ENCODE peak calls at places on chromosomes 13 and 19, in nine cellular contexts. B, Y, L, N, I, A, T, X and E are unnamed samples.

GRCh38 chr19:15299568-15300409 is 32.5 kb downstream of the BRD4 start:
- DNase-seq in B (no peak), Y (peak; percentile 92), L (no peak), N (no peak), I (no peak), A (peak; percentile 72), T (peak; percentile 58), X (no peak), E (no peak)

GRCh38 chr13:94227255-94227879 is 252.1 kb downstream of the DCT start:
- DNase-seq in B (no peak), Y (no peak), L (no peak), N (no peak), I (no peak), A (no peak), T (no peak), X (no peak), E (no peak)

GRCh38 chr13:99015606-99016520 is 38.0 kb upstream of the DOCK9 start:
- DNase-seq in B (no peak), Y (peak; percentile 38), L (no peak), N (no peak), I (no peak), A (no peak), T (no peak), X (no peak), E (no peak)

GRCh38 chr19:16325161-16325527 is 518 bp downstream of the KLF2 start:
- DNase-seq in B (no peak), Y (peak; percentile 56), L (peak; percentile 90), N (peak; percentile 66), I (peak; percentile 52), A (no peak), T (no peak), X (peak; percentile 39), E (peak; percentile 53)

GRCh38 chr13:39952244-39953233 is 297.1 kb downstream of the COG6 start:
- DNase-seq in B (no peak), Y (no peak), L (no peak), N (peak; percentile 27), I (no peak), A (no peak), T (peak; percentile 49), X (no peak), E (peak; percentile 36)

GRCh38 chr19:19405919-19406877 is 723 bp downstream of the GATAD2A start:
- DNase-seq in B (peak; percentile 26), Y (peak; percentile 74), L (peak; percentile 91), N (peak; percentile 75), I (peak; percentile 51), A (peak; percentile 45), T (peak; percentile 51), X (peak; percentile 67), E (peak; percentile 74)

GRCh38 chr13:101565327-101565726 is 112.9 kb downstream of the ITGBL1 start:
- DNase-seq in B (no peak), Y (no peak), L (no peak), N (no peak), I (no peak), A (no peak), T (no peak), X (no peak), E (no peak)

GRCh38 chr19:46015080-46015960 is 7.5 kb downstream of the PGLYRP1 start:
- DNase-seq in B (peak; percentile 82), Y (peak; percentile 68), L (peak; percentile 94), N (peak; percentile 83), I (peak; percentile 46), A (peak; percentile 93), T (peak; percentile 8), X (peak; percentile 71), E (peak; percentile 82)

GRCh38 chr13:95745289-95745688 is 68.3 kb downstream of the DNAJC3 start:
- DNase-seq in B (no peak), Y (no peak), L (no peak), N (no peak), I (no peak), A (no peak), T (no peak), X (no peak), E (no peak)

GRCh38 chr13:26508885-26509284 is 48.6 kb upstream of the WASF3 start:
- DNase-seq in B (peak; percentile 77), Y (peak; percentile 86), L (peak; percentile 96), N (no peak), I (peak; percentile 71), A (peak; percentile 26), T (peak; percentile 62), X (no peak), E (no peak)

GRCh38 chr13:114121496-114122466 is 10.6 kb downstream of the RASA3 start:
- DNase-seq in B (no peak), Y (no peak), L (no peak), N (no peak), I (no peak), A (no peak), T (no peak), X (no peak), E (peak; percentile 12)

GRCh38 chr13:44779085-44779484 is 203.0 kb upstream of the TSC22D1 start:
- DNase-seq in B (no peak), Y (no peak), L (no peak), N (no peak), I (no peak), A (peak; percentile 21), T (no peak), X (no peak), E (no peak)

GRCh38 chr19:34649886-34650543 is 26.9 kb downstream of the SCGB2B2 start:
- DNase-seq in B (no peak), Y (no peak), L (no peak), N (no peak), I (no peak), A (no peak), T (no peak), X (no peak), E (no peak)

GRCh38 chr13:113656831-113657671 is 947 bp downstream of the ATP4B start:
- DNase-seq in B (no peak), Y (no peak), L (peak; percentile 74), N (no peak), I (peak; percentile 8), A (no peak), T (no peak), X (peak; percentile 9), E (no peak)

GRCh38 chr13:113970810-113971470 is 2.9 kb downstream of the C13orf46 start:
- DNase-seq in B (peak; percentile 62), Y (peak; percentile 60), L (peak; percentile 87), N (no peak), I (peak; percentile 47), A (peak; percentile 95), T (peak; percentile 24), X (no peak), E (no peak)

GRCh38 chr19:55638864-55639359 is 1.9 kb upstream of the ZNF580 start:
- DNase-seq in B (no peak), Y (peak; percentile 48), L (peak; percentile 88), N (no peak), I (no peak), A (no peak), T (no peak), X (peak; percentile 78), E (peak; percentile 83)

DNA sequence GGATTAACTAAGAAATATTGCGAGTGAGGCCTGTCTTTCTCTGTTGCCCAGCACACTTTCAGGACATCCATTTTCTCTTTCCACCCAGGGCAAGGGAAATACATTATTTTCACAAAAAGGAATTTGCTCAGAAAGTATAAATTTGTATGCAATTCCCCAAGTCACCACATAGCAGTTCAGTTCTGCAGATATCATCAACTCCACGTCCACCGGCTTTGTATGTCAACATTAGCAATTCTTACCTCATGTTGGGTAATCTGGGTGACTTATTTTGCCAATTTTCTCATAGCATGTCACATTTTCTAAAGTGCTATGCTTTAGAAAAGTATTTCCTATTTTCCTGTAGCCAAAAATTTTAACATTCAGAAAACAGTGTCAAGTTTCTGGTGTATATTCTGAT is 501.8 kb downstream of the EFNB2 start:
- DNase-seq in B (peak; percentile 12), Y (peak; percentile 77), L (no peak), N (peak; percentile 23), I (no peak), A (no peak), T (peak; percentile 47), X (no peak), E (no peak)
- TF ChIP-seq CTCF in B (no peak), Y (peak; percentile 27), L (no peak), N (peak; percentile 22), I (no peak), A (no peak), T (peak; percentile 29), X (peak; percentile 33), E (no peak)

GRCh38 chr19:48636859-48637448 is at the start of gene DBP:
- DNase-seq in B (no peak), Y (peak; percentile 63), L (peak; percentile 94), N (peak; percentile 67), I (no peak), A (peak; percentile 83), T (no peak), X (peak; percentile 65), E (peak; percentile 50)

GRCh38 chr19:48635966-48636858 is 967 bp downstream of the DBP start:
- DNase-seq in B (no peak), Y (no peak), L (peak; percentile 94), N (peak; percentile 60), I (peak; percentile 66), A (peak; percentile 64), T (no peak), X (no peak), E (peak; percentile 49)

GRCh38 chr19:48637948-48638830 is 1.0 kb upstream of the DBP start:
- DNase-seq in B (peak; percentile 97), Y (peak; percentile 95), L (peak; percentile 95), N (peak; percentile 95), I (peak; percentile 85), A (peak; percentile 92), T (peak; percentile 93), X (peak; percentile 83), E (peak; percentile 87)

GRCh38 chr19:48638831-48639381 is 1.7 kb upstream of the DBP start:
- DNase-seq in B (no peak), Y (no peak), L (no peak), N (peak; percentile 25), I (peak; percentile 60), A (peak; percentile 16), T (no peak), X (peak; percentile 29), E (no peak)

DNA sequence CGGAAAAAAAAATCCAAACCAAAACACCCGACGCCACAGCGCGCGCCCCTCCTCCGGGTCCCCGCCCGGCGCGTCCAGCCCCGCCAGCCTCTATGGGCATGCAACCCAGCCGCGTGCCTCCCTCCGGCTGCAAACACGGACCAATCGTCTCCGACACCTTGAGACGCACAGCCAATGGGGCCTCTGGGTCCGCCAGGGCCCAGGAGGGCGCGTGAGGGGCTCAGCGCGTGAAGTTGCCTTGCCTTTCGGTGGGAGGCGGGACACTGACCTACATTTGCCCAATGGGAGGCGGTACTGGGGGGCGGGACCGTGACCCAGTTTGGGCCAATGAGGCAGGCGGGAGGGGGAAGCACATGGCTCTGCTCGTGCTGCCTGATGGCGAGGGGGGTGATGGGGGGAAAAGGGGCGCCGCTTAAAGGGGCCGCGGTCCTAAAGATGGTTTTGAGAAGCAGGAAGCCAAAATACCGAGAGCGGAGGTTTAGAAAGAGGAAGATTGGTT is 319 bp upstream of the DBP start:
- DNase-seq in B (peak; percentile 98), Y (peak; percentile 99), L (peak; percentile 100), N (peak; percentile 99), I (peak; percentile 100), A (peak; percentile 100), T (peak; percentile 99), X (peak; percentile 99), E (peak; percentile 100)
- TF ChIP-seq CTCF in B (no peak), Y (no peak), L (no peak), N (no peak), I (peak; percentile 11), A (peak; percentile 46), T (no peak), X (no peak), E (no peak)

GRCh38 chr13:28805193-28805819 is 14.8 kb upstream of the MTUS2 start:
- DNase-seq in B (no peak), Y (peak; percentile 24), L (no peak), N (peak; percentile 26), I (no peak), A (peak; percentile 46), T (no peak), X (peak; percentile 79), E (peak; percentile 68)
- TF ChIP-seq CTCF in B (peak; percentile 41), Y (peak; percentile 25), L (no peak), N (peak; percentile 46), I (no peak), A (peak; percentile 34), T (peak; percentile 46), X (peak; percentile 83), E (peak; percentile 56)

GRCh38 chr19:5672708-5673459 is 7.4 kb downstream of the MICOS13 start:
- DNase-seq in B (no peak), Y (no peak), L (no peak), N (no peak), I (no peak), A (no peak), T (no peak), X (no peak), E (no peak)
- TF ChIP-seq CTCF in B (no peak), Y (no peak), L (no peak), N (no peak), I (no peak), A (no peak), T (no peak), X (no peak), E (no peak)